ENCODE peak calls at places on chromosomes 13 and 19, in eight cellular contexts. One of them, this sample, is unnamed.

GRCh38 chr13:85575110-85575509 is 224.1 kb downstream of the SLITRK6 start:
- DNase-seq in NCI-H2171: no peak
- DNase-seq in GM12891: no peak
- DNase-seq in GM03348: no peak
- DNase-seq in head of caudate nucleus: no peak
- DNase-seq in brain microvascular endothelial cell: no peak
- DNase-seq in Calu3: no peak
- DNase-seq in EL: no peak
- DNase-seq in this sample: no peak

GRCh38 chr13:34853161-34853560 is 88.9 kb upstream of the NBEA start:
- DNase-seq in NCI-H2171: no peak
- DNase-seq in GM12891: no peak
- DNase-seq in GM03348: no peak
- DNase-seq in head of caudate nucleus: no peak
- DNase-seq in brain microvascular endothelial cell: no peak
- DNase-seq in Calu3: peak; percentile 6
- DNase-seq in EL: no peak
- DNase-seq in this sample: no peak

GRCh38 chr19:42135836-42136235 is 3.6 kb upstream of the POU2F2 start:
- DNase-seq in NCI-H2171: no peak
- DNase-seq in GM12891: no peak
- DNase-seq in GM03348: no peak
- DNase-seq in head of caudate nucleus: no peak
- DNase-seq in brain microvascular endothelial cell: no peak
- DNase-seq in Calu3: no peak
- DNase-seq in EL: no peak
- DNase-seq in this sample: no peak

GRCh38 chr13:40352385-40352778 is 314.1 kb downstream of the FOXO1 start:
- DNase-seq in NCI-H2171: no peak
- DNase-seq in GM12891: no peak
- DNase-seq in GM03348: no peak
- DNase-seq in head of caudate nucleus: peak; percentile 38
- DNase-seq in brain microvascular endothelial cell: no peak
- DNase-seq in Calu3: no peak
- DNase-seq in EL: no peak
- DNase-seq in this sample: peak; percentile 71

GRCh38 chr19:21698215-21698614 is 69.2 kb downstream of the ZNF100 start:
- DNase-seq in NCI-H2171: no peak
- DNase-seq in GM12891: no peak
- DNase-seq in GM03348: peak; percentile 20
- DNase-seq in head of caudate nucleus: no peak
- DNase-seq in brain microvascular endothelial cell: no peak
- DNase-seq in Calu3: no peak
- DNase-seq in EL: peak; percentile 30
- DNase-seq in this sample: no peak

GRCh38 chr13:53151692-53152421 is 123.2 kb downstream of the OLFM4 start:
- DNase-seq in NCI-H2171: peak; percentile 44
- DNase-seq in GM12891: peak; percentile 11
- DNase-seq in GM03348: peak; percentile 35
- DNase-seq in head of caudate nucleus: peak; percentile 54
- DNase-seq in brain microvascular endothelial cell: peak; percentile 2
- DNase-seq in Calu3: peak; percentile 14
- DNase-seq in EL: peak; percentile 54
- DNase-seq in this sample: no peak

GRCh38 chr19:16561382-16561781 is 10.8 kb downstream of the SLC35E1 start:
- DNase-seq in NCI-H2171: no peak
- DNase-seq in GM12891: no peak
- DNase-seq in GM03348: no peak
- DNase-seq in head of caudate nucleus: no peak
- DNase-seq in brain microvascular endothelial cell: no peak
- DNase-seq in Calu3: no peak
- DNase-seq in EL: no peak
- DNase-seq in this sample: no peak

GRCh38 chr19:51607077-51607476 is 23.1 kb downstream of the SIGLEC5 start:
- DNase-seq in NCI-H2171: no peak
- DNase-seq in GM12891: peak; percentile 73
- DNase-seq in GM03348: no peak
- DNase-seq in head of caudate nucleus: no peak
- DNase-seq in brain microvascular endothelial cell: no peak
- DNase-seq in Calu3: no peak
- DNase-seq in EL: no peak
- DNase-seq in this sample: no peak

GRCh38 chr19:5166262-5166661 is 174.3 kb downstream of the PTPRS start:
- DNase-seq in NCI-H2171: no peak
- DNase-seq in GM12891: no peak
- DNase-seq in GM03348: peak; percentile 54
- DNase-seq in head of caudate nucleus: no peak
- DNase-seq in brain microvascular endothelial cell: peak; percentile 65
- DNase-seq in Calu3: no peak
- DNase-seq in EL: peak; percentile 60
- DNase-seq in this sample: peak; percentile 45

GRCh38 chr13:20359335-20359734 is 127.2 kb upstream of the GJB6 start:
- DNase-seq in NCI-H2171: no peak
- DNase-seq in GM12891: no peak
- DNase-seq in GM03348: peak; percentile 83
- DNase-seq in head of caudate nucleus: no peak
- DNase-seq in brain microvascular endothelial cell: peak; percentile 94
- DNase-seq in Calu3: peak; percentile 19
- DNase-seq in EL: peak; percentile 94
- DNase-seq in this sample: peak; percentile 29

GRCh38 chr19:4539697-4540581 is at the start of gene LRG1:
- DNase-seq in NCI-H2171: no peak
- DNase-seq in GM12891: no peak
- DNase-seq in GM03348: no peak
- DNase-seq in head of caudate nucleus: no peak
- DNase-seq in brain microvascular endothelial cell: no peak
- DNase-seq in Calu3: peak; percentile 83
- DNase-seq in EL: no peak
- DNase-seq in this sample: no peak

GRCh38 chr19:39996218-39996810 is 546 bp upstream of the ZNF546 start:
- DNase-seq in NCI-H2171: peak; percentile 25
- DNase-seq in GM12891: no peak
- DNase-seq in GM03348: peak; percentile 45
- DNase-seq in head of caudate nucleus: peak; percentile 12
- DNase-seq in brain microvascular endothelial cell: peak; percentile 69
- DNase-seq in Calu3: peak; percentile 43
- DNase-seq in EL: peak; percentile 68
- DNase-seq in this sample: peak; percentile 45

GRCh38 chr13:40304391-40304790 is 362.1 kb downstream of the FOXO1 start:
- DNase-seq in NCI-H2171: no peak
- DNase-seq in GM12891: no peak
- DNase-seq in GM03348: no peak
- DNase-seq in head of caudate nucleus: no peak
- DNase-seq in brain microvascular endothelial cell: no peak
- DNase-seq in Calu3: no peak
- DNase-seq in EL: no peak
- DNase-seq in this sample: no peak

This sample was measured in fibroblast of gingiva.